ENCODE peak calls at places on chromosomes 6 and 20, in eight cellular contexts. G is left ventricle myocardium inferior; B is hepatocyte; D is SK-N-SH; K is WERI-Rb-1; U is heart left ventricle; A is CD8-positive, alpha-beta memory T cell; N is SJSA1. Q is an unnamed sample.

GRCh38 chr20:41524980-41525613 is 93.1 kb downstream of the CHD6 start:
- DNase-seq in G (peak; percentile 83), B (peak; percentile 20), D (no peak), K (peak; percentile 10), U (peak; percentile 83), A (no peak), N (no peak), Q (peak; percentile 88)

GRCh38 chr20:35792740-35793139 is 20.9 kb downstream of the PHF20 start:
- DNase-seq in G (no peak), B (no peak), D (no peak), K (no peak), U (no peak), A (no peak), N (no peak), Q (no peak)

GRCh38 chr6:149464411-149464810 is 20.4 kb downstream of the ZC3H12D start:
- DNase-seq in G (no peak), B (no peak), D (no peak), K (no peak), U (peak; percentile 34), A (no peak), N (no peak), Q (no peak)

GRCh38 chr6:25296980-25297379 is 17.8 kb downstream of the CARMIL1 start:
- DNase-seq in G (peak; percentile 31), B (no peak), D (no peak), K (no peak), U (no peak), A (no peak), N (no peak), Q (peak; percentile 49)

GRCh38 chr6:51738614-51739013 is 348.8 kb downstream of the PKHD1 start:
- DNase-seq in G (no peak), B (no peak), D (no peak), K (no peak), U (no peak), A (no peak), N (no peak), Q (no peak)

GRCh38 chr20:9147553-9148024 is 78.7 kb downstream of the PLCB4 start:
- DNase-seq in G (no peak), B (peak; percentile 6), D (no peak), K (no peak), U (no peak), A (no peak), N (no peak), Q (no peak)

GRCh38 chr6:159983641-159984080 is 14.8 kb downstream of the IGF2R start:
- DNase-seq in G (no peak), B (no peak), D (no peak), K (no peak), U (no peak), A (no peak), N (no peak), Q (no peak)

GRCh38 chr20:52749938-52750337 is 222.2 kb upstream of the TSHZ2 start:
- DNase-seq in G (no peak), B (no peak), D (no peak), K (no peak), U (no peak), A (no peak), N (no peak), Q (no peak)

GRCh38 chr6:158751842-158752424 is 67.2 kb downstream of the EZR start:
- DNase-seq in G (no peak), B (peak; percentile 65), D (no peak), K (no peak), U (no peak), A (no peak), N (no peak), Q (no peak)

GRCh38 chr6:10146723-10147451 is 268.0 kb downstream of the TFAP2A start:
- DNase-seq in G (no peak), B (peak; percentile 35), D (peak; percentile 29), K (peak; percentile 28), U (no peak), A (no peak), N (no peak), Q (no peak)

GRCh38 chr20:57596998-57597939 is 23.0 kb downstream of the ZBP1 start:
- DNase-seq in G (peak; percentile 72), B (peak; percentile 86), D (peak; percentile 94), K (peak; percentile 58), U (peak; percentile 86), A (peak; percentile 68), N (peak; percentile 52), Q (peak; percentile 89)

GRCh38 chr6:31308050-31308844 is 36.4 kb upstream of the HLA-C start:
- DNase-seq in G (no peak), B (peak; percentile 9), D (no peak), K (no peak), U (peak; percentile 71), A (peak; percentile 65), N (no peak), Q (peak; percentile 18)

GRCh38 chr6:138240476-138241245 is 22.4 kb upstream of the PBOV1 start:
- DNase-seq in G (no peak), B (no peak), D (no peak), K (no peak), U (no peak), A (no peak), N (no peak), Q (no peak)

GRCh38 chr6:32933661-32934085 is 7.2 kb downstream of the HLA-DMB start:
- DNase-seq in G (peak; percentile 78), B (peak; percentile 82), D (peak; percentile 66), K (peak; percentile 85), U (peak; percentile 85), A (peak; percentile 68), N (peak; percentile 68), Q (peak; percentile 87)

GRCh38 chr6:126072172-126072571 is 85.8 kb downstream of the TRMT11 start:
- DNase-seq in G (no peak), B (no peak), D (no peak), K (no peak), U (no peak), A (no peak), N (no peak), Q (no peak)

GRCh38 chr6:24802271-24803059 is 3.7 kb upstream of the ARMH2 start:
- DNase-seq in G (no peak), B (no peak), D (no peak), K (no peak), U (no peak), A (no peak), N (peak; percentile 25), Q (no peak)

GRCh38 chr6:112004397-112005341 is 49.2 kb upstream of the CCN6 start:
- DNase-seq in G (peak; percentile 46), B (no peak), D (no peak), K (no peak), U (no peak), A (no peak), N (no peak), Q (peak; percentile 70)

GRCh38 chr20:23923891-23924435 is 44.4 kb upstream of the CST5 start:
- DNase-seq in G (no peak), B (no peak), D (no peak), K (no peak), U (no peak), A (no peak), N (no peak), Q (no peak)

GRCh38 chr6:170393807-170394399 is 87.3 kb downstream of the FAM120B start:
- DNase-seq in G (no peak), B (no peak), D (no peak), K (no peak), U (no peak), A (no peak), N (no peak), Q (no peak)

GRCh38 chr20:4471221-4471620 is 250.5 kb upstream of the PRND start:
- DNase-seq in G (no peak), B (no peak), D (no peak), K (no peak), U (no peak), A (no peak), N (peak; percentile 11), Q (no peak)

GRCh38 chr6:47247227-47247797 is 62.4 kb downstream of the TNFRSF21 start:
- DNase-seq in G (no peak), B (no peak), D (peak; percentile 47), K (peak; percentile 27), U (no peak), A (no peak), N (no peak), Q (no peak)
- H3K4me3 ChIP-seq in G (no peak overlapping the region), B (no peak overlapping the region), D (no peak overlapping the region), K (no peak overlapping the region), U (no peak overlapping the region), A (no peak overlapping the region), N (no peak overlapping the region), Q (no peak overlapping the region)

DNA sequence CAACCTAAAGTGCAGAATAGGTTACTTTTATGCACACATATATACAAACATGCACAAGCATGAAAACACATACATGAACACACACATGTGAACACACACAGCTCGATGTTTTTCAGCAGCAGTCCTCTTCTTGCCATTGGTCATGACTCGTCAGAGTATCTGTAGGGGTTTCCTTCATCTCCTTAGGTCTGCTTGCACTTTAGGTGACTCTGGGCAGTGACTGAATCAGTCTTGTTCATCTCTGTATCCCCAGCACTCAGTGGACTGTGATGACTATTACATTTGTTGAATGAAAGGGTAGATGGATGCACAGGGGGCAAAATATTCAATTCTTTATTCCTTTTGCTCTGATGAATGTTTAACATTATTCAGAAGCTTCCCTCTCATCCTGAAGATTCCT is 26.8 kb downstream of the CBLN4 start:
- DNase-seq in G (no peak), B (no peak), D (no peak), K (no peak), U (no peak), A (no peak), N (no peak), Q (no peak)
- H3K9me3 ChIP-seq in G (no peaks in the 10 kb centered on the region), B (no peaks in the 10 kb centered on the region), D (no peaks in the 10 kb centered on the region), K (no peaks in the 10 kb centered on the region), U (no peaks in the 10 kb centered on the region), A (no peaks in the 10 kb centered on the region), N (peaks cover 6% of the 10 kb centered on the region), Q (no peaks in the 10 kb centered on the region)

DNA sequence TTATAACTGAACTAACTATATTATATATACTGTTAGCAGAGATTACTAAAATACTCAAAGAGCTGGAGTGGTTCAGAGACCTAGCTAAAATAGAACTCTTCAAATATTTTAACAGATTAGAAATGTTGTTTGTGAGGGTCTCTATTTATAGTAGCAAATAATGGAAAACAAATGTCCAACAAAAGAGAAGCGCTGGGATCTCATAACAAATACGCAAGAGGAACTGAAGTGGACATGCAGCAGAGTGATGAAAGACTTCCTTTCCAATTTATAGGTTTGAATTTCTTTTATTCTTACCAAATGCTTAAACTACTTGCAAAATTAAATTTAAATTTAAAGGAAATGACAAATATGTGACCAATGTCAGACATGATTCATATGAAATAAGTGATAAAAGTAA is 49.9 kb downstream of the PIGU start:
- DNase-seq in G (no peak), B (no peak), D (no peak), K (no peak), U (no peak), A (no peak), N (no peak), Q (no peak)
- H3K27ac ChIP-seq in G (peak overlapping the region; percentile 83), B (no peak overlapping the region), D (no peak overlapping the region), K (no peak overlapping the region), U (peak overlapping the region; percentile 58), A (no peak overlapping the region), N (no peak overlapping the region), Q (no peak overlapping the region)

DNA sequence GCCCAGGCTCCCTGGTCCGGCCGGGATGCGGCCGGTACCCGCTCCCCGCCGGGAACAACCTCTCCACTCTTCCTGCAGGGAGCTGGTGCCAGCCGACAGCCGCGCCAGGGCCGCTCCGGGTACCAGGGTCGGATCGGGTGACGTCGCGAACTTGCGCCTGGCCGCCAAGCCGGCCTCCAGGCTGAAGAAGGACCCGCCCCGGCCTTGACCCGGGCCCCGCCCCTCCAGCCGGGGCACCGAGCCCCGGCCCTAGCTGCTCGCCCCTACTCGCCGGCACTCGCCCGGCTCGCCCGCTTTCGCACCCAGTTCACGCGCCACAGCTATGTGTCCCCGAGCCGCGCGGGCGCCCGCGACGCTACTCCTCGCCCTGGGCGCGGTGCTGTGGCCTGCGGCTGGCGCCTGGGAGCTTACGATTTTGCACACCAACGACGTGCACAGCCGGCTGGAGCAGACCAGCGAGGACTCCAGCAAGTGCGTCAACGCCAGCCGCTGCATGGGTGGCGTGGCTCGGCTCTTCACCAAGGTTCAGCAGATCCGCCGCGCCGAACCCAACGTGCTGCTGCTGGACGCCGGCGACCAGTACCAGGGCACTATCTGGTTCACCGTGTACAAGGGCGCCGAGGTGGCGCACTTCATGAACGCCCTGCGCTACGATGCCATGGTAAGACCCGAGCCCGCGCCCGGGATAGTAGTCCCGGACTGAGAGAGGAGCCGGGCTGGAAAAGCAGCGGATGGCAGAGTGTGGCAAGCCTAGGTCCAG is at the start of gene NT5E:
- DNase-seq in G (peak; percentile 74), B (peak; percentile 59), D (peak; percentile 90), K (peak; percentile 38), U (peak; percentile 82), A (peak; percentile 3), N (peak; percentile 83), Q (peak; percentile 88)
- H3K4me3 ChIP-seq in G (peak within 1 kb of the TSS; percentile 75), B (peak within 1 kb of the TSS; percentile 66), D (peak within 1 kb of the TSS; percentile 87), K (peak within 1 kb of the TSS; percentile 39), U (peak within 1 kb of the TSS; percentile 55), A (peak within 1 kb of the TSS; percentile 64), N (peak within 1 kb of the TSS; percentile 59), Q (peak within 1 kb of the TSS; percentile 66)